ENCODE peak calls at places on chromosomes 16 and 17, in four cellular contexts. L, F, I and Q are unnamed samples.

GRCh38 chr16:67672306-67672705 is 5.7 kb downstream of the C16orf86 start:
- DNase-seq in L (no peak), F (peak), I (no peak), Q (no peak)

GRCh38 chr16:4391635-4392381 is 20.2 kb downstream of the VASN start:
- DNase-seq in L (no peak), F (no peak), I (no peak), Q (no peak)

GRCh38 chr16:52526429-52526828 is 20.5 kb downstream of the TOX3 start:
- DNase-seq in L (no peak), F (no peak), I (no peak), Q (no peak)

GRCh38 chr17:79078476-79079190 is 4.0 kb downstream of the ENGASE start:
- DNase-seq in L (no peak), F (no peak), I (no peak), Q (no peak)

GRCh38 chr17:57889892-57890856 is 40.3 kb upstream of the MRPS23 start:
- DNase-seq in L (no peak), F (peak), I (peak), Q (no peak)

GRCh38 chr16:27600386-27600785 is 50.4 kb downstream of the KATNIP start:
- DNase-seq in L (no peak), F (no peak), I (no peak), Q (no peak)

GRCh38 chr16:27426423-27427408 is 24.7 kb downstream of the IL21R start:
- DNase-seq in L (peak), F (peak), I (peak), Q (peak)

GRCh38 chr16:81956213-81956948 is 54.9 kb downstream of the SDR42E1 start:
- DNase-seq in L (no peak), F (peak), I (no peak), Q (no peak)

GRCh38 chr16:86171329-86171728 is 272.4 kb downstream of the IRF8 start:
- DNase-seq in L (no peak), F (no peak), I (no peak), Q (no peak)

GRCh38 chr17:49471089-49471683 is 23.9 kb upstream of the NGFR start:
- DNase-seq in L (no peak), F (no peak), I (no peak), Q (no peak)

GRCh38 chr16:78297066-78297666 is 197.7 kb downstream of the WWOX start:
- DNase-seq in L (no peak), F (no peak), I (peak), Q (no peak)

GRCh38 chr16:49835116-49835880 is 20.6 kb downstream of the ZNF423 start:
- DNase-seq in L (no peak), F (no peak), I (no peak), Q (no peak)

GRCh38 chr16:24123275-24123674 is 132.9 kb upstream of the CACNG3 start:
- DNase-seq in L (no peak), F (no peak), I (no peak), Q (no peak)

GRCh38 chr16:84079664-84080063 is 37.1 kb upstream of the SLC38A8 start:
- DNase-seq in L (no peak), F (no peak), I (no peak), Q (no peak)

GRCh38 chr16:49890876-49891275 is 35.0 kb upstream of the ZNF423 start:
- DNase-seq in L (no peak), F (no peak), I (no peak), Q (no peak)

GRCh38 chr17:70357196-70357595 is 187.9 kb downstream of the KCNJ2 start:
- DNase-seq in L (no peak), F (no peak), I (peak), Q (no peak)

GRCh38 chr16:59886021-59886420 is 1151.9 kb upstream of the GOT2 start:
- DNase-seq in L (no peak), F (no peak), I (no peak), Q (no peak)

GRCh38 chr16:13049688-13050087 is 148.3 kb downstream of the SHISA9 start:
- DNase-seq in L (no peak), F (no peak), I (no peak), Q (no peak)